ENCODE peak calls at places on chromosomes 7 and 10, in four cellular contexts. One of them, this sample, is unnamed.

GRCh38 chr10:102702742-102703141 is 11.5 kb downstream of the ARL3 start:
- DNase-seq in breast epithelium: no peak
- DNase-seq in hepatocyte: no peak
- DNase-seq in bronchial epithelial cell: no peak
- DNase-seq in this sample: no peak

GRCh38 chr10:88195841-88196240 is 332.4 kb downstream of the PTEN start:
- DNase-seq in bronchial epithelial cell: no peak
- DNase-seq in breast epithelium: no peak
- DNase-seq in hepatocyte: no peak
- DNase-seq in this sample: no peak

GRCh38 chr10:53005612-53006325 is 233.2 kb upstream of the MBL2 start:
- DNase-seq in hepatocyte: no peak
- DNase-seq in bronchial epithelial cell: no peak
- DNase-seq in breast epithelium: no peak
- DNase-seq in this sample: no peak

GRCh38 chr7:36127075-36127740 is 25.8 kb upstream of the EEPD1 start:
- DNase-seq in hepatocyte: no peak
- DNase-seq in bronchial epithelial cell: no peak
- DNase-seq in breast epithelium: no peak
- DNase-seq in this sample: no peak

GRCh38 chr10:128714240-128714639 is 588.0 kb upstream of the MKI67 start:
- DNase-seq in breast epithelium: no peak
- DNase-seq in hepatocyte: no peak
- DNase-seq in bronchial epithelial cell: no peak
- DNase-seq in this sample: no peak

GRCh38 chr10:52314007-52314821 is at the start of gene DKK1:
- DNase-seq in bronchial epithelial cell: peak; percentile 73
- DNase-seq in hepatocyte: peak; percentile 86
- DNase-seq in breast epithelium: no peak
- DNase-seq in this sample: no peak

GRCh38 chr10:60646966-60647796 is 131.1 kb upstream of the CDK1 start:
- DNase-seq in bronchial epithelial cell: peak; percentile 60
- DNase-seq in breast epithelium: no peak
- DNase-seq in hepatocyte: peak; percentile 75
- DNase-seq in this sample: no peak

GRCh38 chr7:128108641-128109423 is 77.6 kb upstream of the LRRC4 start:
- DNase-seq in bronchial epithelial cell: no peak
- DNase-seq in hepatocyte: no peak
- DNase-seq in breast epithelium: peak; percentile 31
- DNase-seq in this sample: no peak

GRCh38 chr10:22615819-22616499 is 98.4 kb downstream of the PIP4K2A start:
- DNase-seq in breast epithelium: no peak
- DNase-seq in bronchial epithelial cell: no peak
- DNase-seq in hepatocyte: peak; percentile 40
- DNase-seq in this sample: no peak

GRCh38 chr10:17051851-17052250 is 77.8 kb downstream of the CUBN start:
- DNase-seq in hepatocyte: no peak
- DNase-seq in bronchial epithelial cell: no peak
- DNase-seq in breast epithelium: no peak
- DNase-seq in this sample: no peak

GRCh38 chr7:127809285-127809702 is 157.3 kb downstream of the SND1 start:
- DNase-seq in hepatocyte: no peak
- DNase-seq in breast epithelium: no peak
- DNase-seq in bronchial epithelial cell: peak; percentile 85
- DNase-seq in this sample: no peak

GRCh38 chr10:104317195-104318095 is 20.8 kb downstream of the ITPRIP start:
- DNase-seq in breast epithelium: no peak
- DNase-seq in bronchial epithelial cell: peak; percentile 60
- DNase-seq in hepatocyte: peak; percentile 39
- DNase-seq in this sample: no peak

GRCh38 chr10:46233101-46233500 is 53.7 kb upstream of the ANTXRL start:
- DNase-seq in bronchial epithelial cell: no peak
- DNase-seq in breast epithelium: peak; percentile 33
- DNase-seq in hepatocyte: no peak
- DNase-seq in this sample: no peak

GRCh38 chr10:130804281-130804680 is 507.2 kb downstream of the TCERG1L start:
- DNase-seq in bronchial epithelial cell: no peak
- DNase-seq in hepatocyte: no peak
- DNase-seq in breast epithelium: no peak
- DNase-seq in this sample: no peak

GRCh38 chr7:142657376-142657775 is 91.9 kb upstream of the PRSS1 start:
- DNase-seq in breast epithelium: no peak
- DNase-seq in bronchial epithelial cell: no peak
- DNase-seq in hepatocyte: no peak
- DNase-seq in this sample: no peak

GRCh38 chr10:22427101-22427500 is 81.8 kb downstream of the SPAG6 start:
- DNase-seq in breast epithelium: no peak
- DNase-seq in hepatocyte: peak; percentile 24
- DNase-seq in bronchial epithelial cell: peak; percentile 77
- DNase-seq in this sample: no peak

GRCh38 chr10:100158044-100158805 is 27.6 kb downstream of the ERLIN1 start:
- DNase-seq in breast epithelium: no peak
- DNase-seq in hepatocyte: no peak
- DNase-seq in bronchial epithelial cell: peak; percentile 25
- DNase-seq in this sample: no peak

GRCh38 chr10:97737770-97738265 is 890 bp downstream of the ZFYVE27 start:
- DNase-seq in breast epithelium: no peak
- DNase-seq in bronchial epithelial cell: peak; percentile 62
- DNase-seq in hepatocyte: no peak
- DNase-seq in this sample: no peak

GRCh38 chr7:130865408-130866236 is 131.6 kb upstream of the KLF14 start:
- DNase-seq in bronchial epithelial cell: no peak
- DNase-seq in breast epithelium: no peak
- DNase-seq in hepatocyte: peak; percentile 58
- DNase-seq in this sample: no peak

GRCh38 chr10:103766751-103767509 is 88.4 kb downstream of the SH3PXD2A start:
- DNase-seq in bronchial epithelial cell: no peak
- DNase-seq in hepatocyte: no peak
- DNase-seq in breast epithelium: no peak
- DNase-seq in this sample: no peak

GRCh38 chr10:66586073-66586472 is 339.8 kb upstream of the LRRTM3 start:
- DNase-seq in bronchial epithelial cell: no peak
- DNase-seq in hepatocyte: peak; percentile 12
- DNase-seq in breast epithelium: no peak
- DNase-seq in this sample: no peak

GRCh38 chr7:131835141-131835540 is 278.7 kb upstream of the PODXL start:
- DNase-seq in hepatocyte: no peak
- DNase-seq in bronchial epithelial cell: no peak
- DNase-seq in breast epithelium: no peak
- DNase-seq in this sample: no peak

GRCh38 chr10:91883549-91884542 is 25.4 kb downstream of the FGFBP3 start:
- DNase-seq in bronchial epithelial cell: peak; percentile 68
- DNase-seq in hepatocyte: peak; percentile 69
- DNase-seq in breast epithelium: peak; percentile 54
- DNase-seq in this sample: peak; percentile 15

GRCh38 chr7:7335215-7335614 is 152.9 kb downstream of the C1GALT1 start:
- DNase-seq in bronchial epithelial cell: no peak
- DNase-seq in breast epithelium: no peak
- DNase-seq in hepatocyte: no peak
- DNase-seq in this sample: no peak
- TF ChIP-seq CTCF in bronchial epithelial cell: no peak
- TF ChIP-seq CTCF in breast epithelium: no peak
- TF ChIP-seq CTCF in hepatocyte: no peak
- TF ChIP-seq CTCF in this sample: no peak

GRCh38 chr7:157764193-157764592 is 427.4 kb downstream of the DNAJB6 start:
- DNase-seq in hepatocyte: no peak
- DNase-seq in breast epithelium: no peak
- DNase-seq in bronchial epithelial cell: no peak
- DNase-seq in this sample: no peak

GRCh38 chr7:157767466-157767865 is 430.7 kb downstream of the DNAJB6 start:
- DNase-seq in breast epithelium: no peak
- DNase-seq in hepatocyte: no peak
- DNase-seq in bronchial epithelial cell: no peak
- DNase-seq in this sample: no peak

GRCh38 chr7:157764946-157765537 is 428.2 kb downstream of the DNAJB6 start:
- DNase-seq in bronchial epithelial cell: no peak
- DNase-seq in breast epithelium: no peak
- DNase-seq in hepatocyte: no peak
- DNase-seq in this sample: no peak

GRCh38 chr7:157768198-157768597 is 431.4 kb downstream of the DNAJB6 start:
- DNase-seq in bronchial epithelial cell: no peak
- DNase-seq in breast epithelium: no peak
- DNase-seq in hepatocyte: no peak
- DNase-seq in this sample: no peak

DNA sequence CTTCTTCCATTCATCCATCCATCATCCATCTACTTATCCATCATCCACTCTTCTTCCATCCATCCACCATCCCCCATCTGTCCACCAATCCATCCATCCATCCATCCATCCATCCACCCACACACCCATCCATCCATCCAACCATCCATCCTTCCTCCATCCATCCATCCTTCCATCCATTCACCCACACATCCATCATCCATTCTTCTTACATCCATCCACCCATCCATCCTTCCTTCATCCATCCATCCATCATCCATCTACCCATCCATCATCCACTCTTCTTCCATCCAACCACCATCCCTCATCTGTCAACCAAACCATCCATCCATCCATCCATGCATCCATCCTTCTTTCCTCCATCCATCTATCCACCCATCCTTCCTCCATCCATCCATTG is 429.3 kb downstream of the DNAJB6 start:
- DNase-seq in breast epithelium: no peak
- DNase-seq in hepatocyte: no peak
- DNase-seq in bronchial epithelial cell: no peak
- DNase-seq in this sample: no peak
- H3K4me3 ChIP-seq in breast epithelium: no peak overlapping the region
- H3K4me3 ChIP-seq in hepatocyte: no peak overlapping the region
- H3K4me3 ChIP-seq in bronchial epithelial cell: no peak overlapping the region
- H3K4me3 ChIP-seq in this sample: no peak overlapping the region

GRCh38 chr10:77805676-77806075 is 120.9 kb downstream of the DLG5 start:
- DNase-seq in bronchial epithelial cell: no peak
- DNase-seq in hepatocyte: no peak
- DNase-seq in breast epithelium: no peak
- DNase-seq in this sample: no peak

GRCh38 chr10:77807706-77808105 is 118.8 kb downstream of the DLG5 start:
- DNase-seq in breast epithelium: no peak
- DNase-seq in hepatocyte: no peak
- DNase-seq in bronchial epithelial cell: no peak
- DNase-seq in this sample: no peak

GRCh38 chr10:77801474-77802238 is 124.9 kb downstream of the DLG5 start:
- DNase-seq in hepatocyte: no peak
- DNase-seq in bronchial epithelial cell: peak; percentile 85
- DNase-seq in breast epithelium: no peak
- DNase-seq in this sample: no peak

GRCh38 chr10:77806511-77807157 is 119.9 kb downstream of the DLG5 start:
- DNase-seq in hepatocyte: no peak
- DNase-seq in bronchial epithelial cell: no peak
- DNase-seq in breast epithelium: no peak
- DNase-seq in this sample: no peak

DNA sequence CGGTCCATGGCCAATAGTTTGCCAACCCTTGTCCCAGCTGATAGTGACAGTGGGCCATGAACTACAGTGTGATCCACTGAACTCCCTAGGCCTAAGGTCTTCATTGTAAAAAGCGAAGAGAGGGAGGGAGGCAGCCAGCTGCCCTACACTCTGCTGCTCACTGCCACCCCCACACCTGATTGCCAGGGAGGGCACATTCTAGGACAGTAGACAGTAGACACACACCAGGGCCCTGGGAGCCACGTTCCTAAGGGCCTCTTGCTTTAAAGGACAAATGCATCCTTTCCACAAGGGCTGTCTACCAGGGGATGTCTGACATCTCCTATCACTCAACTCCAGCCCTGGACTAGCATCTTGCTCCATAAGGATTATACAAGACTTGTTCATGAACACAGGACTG is 122.2 kb downstream of the DLG5 start:
- DNase-seq in breast epithelium: no peak
- DNase-seq in hepatocyte: no peak
- DNase-seq in bronchial epithelial cell: no peak
- DNase-seq in this sample: no peak
- H3K36me3 ChIP-seq in breast epithelium: peaks cover 12% of the 10 kb centered on the region
- H3K36me3 ChIP-seq in hepatocyte: no peaks in the 10 kb centered on the region
- H3K36me3 ChIP-seq in bronchial epithelial cell: peaks cover 33% of the 10 kb centered on the region
- H3K36me3 ChIP-seq in this sample: peaks cover 39% of the 10 kb centered on the region

GRCh38 chr10:71127773-71128172 is 84.6 kb upstream of the UNC5B start:
- DNase-seq in bronchial epithelial cell: no peak
- DNase-seq in hepatocyte: no peak
- DNase-seq in breast epithelium: no peak
- DNase-seq in this sample: no peak

GRCh38 chr10:71126432-71126831 is 85.9 kb upstream of the UNC5B start:
- DNase-seq in bronchial epithelial cell: no peak
- DNase-seq in hepatocyte: peak; percentile 2
- DNase-seq in breast epithelium: no peak
- DNase-seq in this sample: no peak

GRCh38 chr10:71131096-71131495 is 81.3 kb upstream of the UNC5B start:
- DNase-seq in hepatocyte: no peak
- DNase-seq in bronchial epithelial cell: no peak
- DNase-seq in breast epithelium: no peak
- DNase-seq in this sample: no peak

GRCh38 chr10:71127019-71127534 is 85.3 kb upstream of the UNC5B start:
- DNase-seq in breast epithelium: no peak
- DNase-seq in hepatocyte: peak; percentile 1
- DNase-seq in bronchial epithelial cell: no peak
- DNase-seq in this sample: no peak

GRCh38 chr10:71128311-71129010 is 83.9 kb upstream of the UNC5B start:
- DNase-seq in bronchial epithelial cell: no peak
- DNase-seq in hepatocyte: no peak
- DNase-seq in breast epithelium: no peak
- DNase-seq in this sample: no peak
- TF ChIP-seq CTCF in bronchial epithelial cell: no peak
- TF ChIP-seq CTCF in hepatocyte: no peak
- TF ChIP-seq CTCF in breast epithelium: no peak
- TF ChIP-seq CTCF in this sample: no peak

GRCh38 chr7:150451097-150451793 is 815 bp downstream of the GIMAP8 start:
- DNase-seq in bronchial epithelial cell: no peak
- DNase-seq in breast epithelium: no peak
- DNase-seq in hepatocyte: no peak
- DNase-seq in this sample: no peak
- H3K4me3 ChIP-seq in bronchial epithelial cell: no peak overlapping the region
- H3K4me3 ChIP-seq in breast epithelium: peak overlapping the region; percentile 44
- H3K4me3 ChIP-seq in hepatocyte: no peak overlapping the region
- H3K4me3 ChIP-seq in this sample: peak overlapping the region; percentile 66

DNA sequence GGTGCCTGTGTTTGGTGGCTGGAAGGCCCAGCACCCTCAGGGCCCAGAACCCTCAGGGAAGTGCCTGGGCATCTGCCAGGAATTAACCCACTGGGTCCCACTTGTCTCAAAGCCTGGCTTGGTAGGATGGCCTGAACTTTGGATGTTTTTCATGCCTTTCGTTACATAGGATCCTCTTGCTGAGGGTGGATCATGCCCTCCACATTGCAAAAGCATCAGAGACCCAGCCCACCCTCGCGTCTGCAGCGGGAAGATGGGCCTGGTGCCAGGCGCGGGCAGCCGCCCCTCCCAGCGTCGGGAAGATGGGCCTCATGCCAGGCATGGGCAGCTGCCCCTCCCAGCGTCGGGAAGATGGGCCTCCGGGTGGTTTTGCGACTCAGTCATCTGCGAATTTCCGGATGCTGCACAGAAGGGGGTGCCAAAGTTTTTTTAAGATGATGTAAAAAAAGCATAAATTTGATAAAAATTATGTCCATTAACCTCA is 51.9 kb upstream of the PRKAR1B start:
- DNase-seq in hepatocyte: no peak
- DNase-seq in bronchial epithelial cell: no peak
- DNase-seq in breast epithelium: no peak
- DNase-seq in this sample: no peak
- H3K36me3 ChIP-seq in hepatocyte: no peaks in the 10 kb centered on the region
- H3K36me3 ChIP-seq in bronchial epithelial cell: peaks cover 24% of the 10 kb centered on the region
- H3K36me3 ChIP-seq in breast epithelium: no peaks in the 10 kb centered on the region
- H3K36me3 ChIP-seq in this sample: peaks cover 10% of the 10 kb centered on the region

GRCh38 chr7:55078465-55079372 is 59.9 kb downstream of the EGFR start:
- DNase-seq in bronchial epithelial cell: no peak
- DNase-seq in hepatocyte: peak; percentile 75
- DNase-seq in breast epithelium: no peak
- DNase-seq in this sample: no peak
- TF ChIP-seq CTCF in bronchial epithelial cell: no peak
- TF ChIP-seq CTCF in hepatocyte: no peak
- TF ChIP-seq CTCF in breast epithelium: no peak
- TF ChIP-seq CTCF in this sample: no peak